ENCODE peak calls at places on chromosomes 13 and 19, in eight cellular contexts. U is colonic mucosa; V is CD8-positive, alpha-beta T cell; Z is mammary epithelial cell; N is endothelial cell of umbilical vein; M is upper lobe of left lung; R is psoas muscle; P is naive thymus-derived CD4-positive, alpha-beta T cell. Q is an unnamed sample. For H3K9me3, the result is how much of the 10 kb centered on the place peaks cover.

GRCh38 chr19:3555653-3556422 is 1.5 kb downstream of the MFSD12 start:
- DNase-seq in P (no peak), R (no peak), V (no peak), U (no peak), N (no peak), Z (no peak), M (no peak), Q (no peak)

GRCh38 chr13:66937423-66937822 is 292.7 kb downstream of the PCDH9 start:
- DNase-seq in P (no peak), N (no peak), M (no peak), R (no peak), U (no peak), V (no peak), Z (no peak), Q (no peak)

GRCh38 chr19:46328079-46328478 is 18.8 kb upstream of the PPP5C start:
- DNase-seq in U (no peak), M (no peak), Z (no peak), N (no peak), R (no peak), P (no peak), V (no peak), Q (no peak)

GRCh38 chr19:29517946-29518345 is 7.8 kb upstream of the VSTM2B start:
- DNase-seq in Z (no peak), V (no peak), N (no peak), M (no peak), R (peak), P (no peak), U (no peak), Q (no peak)

GRCh38 chr13:44072536-44072935 is 192.8 kb downstream of the LACC1 start:
- DNase-seq in R (no peak), N (no peak), Z (no peak), V (no peak), M (no peak), U (no peak), P (no peak), Q (no peak)

GRCh38 chr13:111572956-111573355 is 252.5 kb downstream of the TEX29 start:
- DNase-seq in M (no peak), Z (no peak), R (no peak), V (no peak), N (no peak), P (no peak), U (no peak), Q (peak)

GRCh38 chr13:100124265-100124664 is 35.4 kb downstream of the PCCA start:
- DNase-seq in P (no peak), N (no peak), U (no peak), R (no peak), Z (no peak), V (no peak), M (no peak), Q (no peak)

GRCh38 chr13:23432589-23432988 is 913 bp downstream of the SACS start:
- DNase-seq in M (no peak), Z (no peak), P (no peak), V (no peak), R (no peak), N (no peak), U (no peak), Q (no peak)

GRCh38 chr13:112876305-112877000 is 92.6 kb upstream of the MCF2L start:
- DNase-seq in Z (no peak), M (no peak), N (no peak), P (no peak), R (peak), V (no peak), U (no peak), Q (no peak)

GRCh38 chr19:2964874-2965273 is 12.5 kb upstream of the TLE6 start:
- DNase-seq in M (no peak), U (no peak), Z (no peak), V (no peak), R (no peak), N (no peak), P (no peak), Q (no peak)

GRCh38 chr19:15631817-15632216 is 8.9 kb upstream of the CYP4F3 start:
- DNase-seq in R (no peak), U (no peak), M (no peak), V (peak), P (no peak), N (no peak), Z (no peak), Q (no peak)

GRCh38 chr19:18117692-18118378 is 20.3 kb downstream of the MAST3 start:
- DNase-seq in V (peak), M (peak), N (peak), Z (peak), R (peak), U (peak), P (peak), Q (peak)

GRCh38 chr13:81012031-81012430 is 671.1 kb upstream of the SPRY2 start:
- DNase-seq in R (no peak), N (no peak), Z (no peak), M (no peak), V (no peak), U (no peak), P (no peak), Q (no peak)

GRCh38 chr13:40576369-40576768 is 90.1 kb downstream of the FOXO1 start:
- DNase-seq in Z (no peak), N (no peak), R (no peak), P (no peak), V (peak), M (no peak), U (no peak), Q (no peak)

GRCh38 chr19:39506944-39507714 is 7.8 kb upstream of the SELENOV start:
- DNase-seq in R (no peak), U (peak), N (peak), Z (peak), V (peak), P (peak), M (peak), Q (no peak)

GRCh38 chr19:45475537-45476348 is 7.9 kb downstream of the FOSB start:
- DNase-seq in P (no peak), M (no peak), V (peak), U (no peak), R (no peak), Z (no peak), N (no peak), Q (no peak)

GRCh38 chr13:93450226-93450625 is 223.6 kb downstream of the GPC6 start:
- DNase-seq in N (no peak), M (no peak), U (no peak), R (no peak), Z (peak), P (no peak), V (no peak), Q (no peak)

GRCh38 chr13:106151056-106151699 is 384.3 kb downstream of the EFNB2 start:
- DNase-seq in M (no peak), N (peak), P (no peak), Z (peak), U (peak), R (no peak), V (no peak), Q (no peak)

GRCh38 chr19:43620061-43621001 is 902 bp upstream of the ZNF428 start:
- DNase-seq in N (no peak), Z (no peak), M (no peak), P (peak), U (no peak), R (no peak), V (peak), Q (no peak)

DNA sequence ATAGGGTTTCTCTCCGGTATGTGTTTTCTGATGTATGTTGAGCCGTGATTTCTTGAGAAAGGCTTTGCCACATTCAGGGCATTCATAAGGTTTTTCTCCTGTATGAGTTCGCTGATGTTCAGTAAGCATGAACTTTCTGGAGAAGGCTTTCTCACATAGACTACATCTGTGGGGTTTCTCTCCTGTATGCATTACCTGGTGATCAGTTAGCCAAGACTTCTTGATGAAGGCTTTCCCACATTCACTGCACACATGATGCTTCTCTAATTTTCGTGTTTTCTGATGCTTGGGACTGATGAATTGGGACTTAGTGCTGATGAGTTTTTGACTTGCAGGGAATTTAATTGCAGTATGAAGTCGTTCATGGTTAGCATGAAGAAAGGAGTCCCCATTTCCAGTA is 21.1 kb downstream of the ZNF350 start:
- DNase-seq in M (no peak), R (no peak), V (no peak), P (no peak), U (no peak), N (no peak), Z (no peak), Q (no peak)
- H3K9me3 ChIP-seq in M (half or more), R (half or more), V (half or more), P (under half), U (under half), N (under half), Z (under half), Q (under half)

GRCh38 chr19:36674201-36674600 is 7.6 kb upstream of the ZNF461 start:
- DNase-seq in U (no peak), Z (no peak), V (no peak), R (no peak), N (no peak), P (no peak), M (no peak), Q (no peak)
- H3K9me3 ChIP-seq in U (under half), Z (under half), V (under half), R (half or more), N (under half), P (under half), M (under half), Q (under half)

GRCh38 chr19:33239223-33239975 is 13.7 kb upstream of the SLC7A10 start:
- DNase-seq in V (no peak), U (no peak), P (no peak), Z (no peak), R (no peak), M (no peak), N (no peak), Q (no peak)
- H3K9me3 ChIP-seq in V (under half), U (under half), P (under half), Z (under half), R (under half), M (under half), N (under half), Q (under half)

GRCh38 chr19:48397263-48397635 is 3.8 kb downstream of the GRIN2D start:
- DNase-seq in Z (no peak), R (no peak), N (no peak), M (no peak), U (no peak), P (no peak), V (no peak), Q (no peak)
- H3K9me3 ChIP-seq in Z (under half), R (under half), N (under half), M (under half), U (under half), P (under half), V (under half), Q (under half)

DNA sequence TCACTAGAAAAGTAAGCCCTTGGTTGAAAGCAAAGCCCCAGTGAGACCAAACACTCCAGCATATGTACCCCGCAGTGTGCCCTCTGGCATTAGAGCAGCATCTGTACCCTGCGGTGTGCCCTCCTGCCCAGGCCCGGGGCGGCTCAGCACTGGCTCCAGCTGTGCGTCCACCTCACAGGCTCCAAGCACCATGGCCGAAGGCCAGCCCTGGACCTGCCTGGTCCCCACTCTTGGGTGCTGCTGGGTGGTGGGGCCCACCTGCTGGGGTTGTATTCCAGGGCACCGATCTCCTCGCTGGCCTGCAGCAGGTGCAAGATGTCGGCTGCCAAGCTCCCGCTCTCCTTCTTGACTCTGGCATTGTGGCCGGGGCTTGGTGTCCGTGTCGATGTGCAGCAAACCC is 230.2 kb downstream of the TUBA3C start:
- DNase-seq in P (no peak), U (no peak), V (no peak), N (no peak), R (no peak), Z (no peak), M (peak), Q (no peak)
- H3K9me3 ChIP-seq in P (under half), U (under half), V (under half), N (under half), R (under half), Z (under half), M (under half), Q (under half)

DNA sequence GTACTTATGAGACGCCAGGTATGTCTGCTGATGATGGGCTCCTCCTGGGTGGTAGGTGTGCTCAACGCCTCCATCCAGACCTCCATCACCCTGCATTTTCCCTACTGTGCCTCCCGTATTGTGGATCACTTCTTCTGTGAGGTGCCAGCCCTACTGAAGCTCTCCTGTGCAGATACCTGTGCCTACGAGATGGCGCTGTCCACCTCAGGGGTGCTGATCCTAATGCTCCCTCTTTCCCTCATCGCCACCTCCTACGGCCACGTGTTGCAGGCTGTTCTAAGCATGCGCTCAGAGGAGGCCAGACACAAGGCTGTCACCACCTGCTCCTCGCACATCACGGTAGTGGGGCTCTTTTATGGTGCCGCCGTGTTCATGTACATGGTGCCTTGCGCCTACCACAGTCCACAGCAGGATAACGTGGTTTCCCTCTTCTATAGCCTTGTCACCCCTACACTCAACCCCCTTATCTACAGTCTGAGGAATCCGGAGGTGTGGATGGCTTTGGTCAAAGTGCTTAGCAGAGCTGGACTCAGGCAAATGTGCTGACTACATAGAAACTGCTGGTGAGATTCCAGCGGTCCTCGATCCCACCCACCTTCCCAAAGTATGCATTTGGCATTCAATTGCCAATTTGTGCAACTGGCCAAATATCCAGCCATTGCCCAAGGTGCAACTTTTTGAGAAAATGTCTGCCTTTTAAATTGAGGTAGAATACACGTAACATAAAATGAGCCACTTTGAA is 10.2 kb downstream of the OR2Z1 start:
- DNase-seq in U (no peak), P (no peak), R (no peak), M (no peak), N (no peak), V (no peak), Z (no peak), Q (no peak)
- H3K9me3 ChIP-seq in U (under half), P (under half), R (under half), M (under half), N (under half), V (under half), Z (under half), Q (under half)

GRCh38 chr19:51489113-51489512 is 10.8 kb downstream of the CEACAM18 start:
- DNase-seq in P (no peak), N (no peak), M (no peak), U (no peak), Z (no peak), V (no peak), R (no peak), Q (no peak)
- H3K9me3 ChIP-seq in P (under half), N (under half), M (under half), U (under half), Z (under half), V (under half), R (under half), Q (under half)